ENCODE peak calls at places on chromosomes 5 and 9, in five cellular contexts. T, I, G, R and M are unnamed samples.

GRCh38 chr5:172685036-172685435 is 44.0 kb downstream of the NEURL1B start:
- DNase-seq in T (no peak), I (no peak), G (no peak), R (no peak), M (no peak)

GRCh38 chr5:78618303-78618702 is 30.3 kb downstream of the LHFPL2 start:
- DNase-seq in T (no peak), I (no peak), G (no peak), R (peak; percentile 27), M (no peak)

GRCh38 chr9:79974806-79975422 is 403.1 kb downstream of the TLE4 start:
- DNase-seq in T (no peak), I (no peak), G (no peak), R (no peak), M (no peak)

GRCh38 chr5:107389130-107389553 is 281.6 kb downstream of the EFNA5 start:
- DNase-seq in T (no peak), I (peak; percentile 92), G (no peak), R (no peak), M (no peak)

GRCh38 chr5:83524991-83525390 is 53.4 kb downstream of the VCAN start:
- DNase-seq in T (no peak), I (no peak), G (no peak), R (no peak), M (no peak)

GRCh38 chr5:95822038-95822407 is 503 bp downstream of the GLRX start:
- DNase-seq in T (no peak), I (no peak), G (no peak), R (peak; percentile 78), M (no peak)

GRCh38 chr5:153783278-153783677 is 255.4 kb downstream of the FAM114A2 start:
- DNase-seq in T (no peak), I (no peak), G (no peak), R (no peak), M (no peak)

GRCh38 chr9:93111001-93111370 is 15.0 kb downstream of the CARD19 start:
- DNase-seq in T (no peak), I (no peak), G (no peak), R (no peak), M (no peak)

GRCh38 chr9:87701931-87702421 is 23.9 kb upstream of the CTSL start:
- DNase-seq in T (no peak), I (no peak), G (no peak), R (no peak), M (no peak)

GRCh38 chr9:135662758-135663450 is at the start of gene LCN9:
- DNase-seq in T (no peak), I (no peak), G (peak; percentile 43), R (no peak), M (no peak)

GRCh38 chr9:81993656-81994055 is 5.1 kb downstream of the SPATA31D1 start:
- DNase-seq in T (no peak), I (no peak), G (no peak), R (no peak), M (no peak)

GRCh38 chr5:171242521-171242920 is 66.5 kb upstream of the TLX3 start:
- DNase-seq in T (no peak), I (no peak), G (no peak), R (no peak), M (no peak)

GRCh38 chr9:136564379-136564988 is 18.6 kb upstream of the NOTCH1 start:
- DNase-seq in T (no peak), I (peak; percentile 63), G (no peak), R (no peak), M (no peak)

GRCh38 chr5:63483338-63483737 is 478.9 kb downstream of the HTR1A start:
- DNase-seq in T (no peak), I (no peak), G (no peak), R (no peak), M (no peak)

GRCh38 chr9:134185536-134186011 is 21.2 kb upstream of the RNU6ATAC start:
- DNase-seq in T (no peak), I (no peak), G (no peak), R (no peak), M (no peak)

GRCh38 chr9:134181648-134182034 is 17.3 kb upstream of the RNU6ATAC start:
- DNase-seq in T (no peak), I (no peak), G (no peak), R (no peak), M (no peak)

GRCh38 chr9:134180786-134181647 is 16.7 kb upstream of the RNU6ATAC start:
- DNase-seq in T (no peak), I (no peak), G (no peak), R (no peak), M (no peak)

GRCh38 chr9:134179918-134180785 is 15.8 kb upstream of the RNU6ATAC start:
- DNase-seq in T (no peak), I (no peak), G (no peak), R (no peak), M (no peak)

DNA sequence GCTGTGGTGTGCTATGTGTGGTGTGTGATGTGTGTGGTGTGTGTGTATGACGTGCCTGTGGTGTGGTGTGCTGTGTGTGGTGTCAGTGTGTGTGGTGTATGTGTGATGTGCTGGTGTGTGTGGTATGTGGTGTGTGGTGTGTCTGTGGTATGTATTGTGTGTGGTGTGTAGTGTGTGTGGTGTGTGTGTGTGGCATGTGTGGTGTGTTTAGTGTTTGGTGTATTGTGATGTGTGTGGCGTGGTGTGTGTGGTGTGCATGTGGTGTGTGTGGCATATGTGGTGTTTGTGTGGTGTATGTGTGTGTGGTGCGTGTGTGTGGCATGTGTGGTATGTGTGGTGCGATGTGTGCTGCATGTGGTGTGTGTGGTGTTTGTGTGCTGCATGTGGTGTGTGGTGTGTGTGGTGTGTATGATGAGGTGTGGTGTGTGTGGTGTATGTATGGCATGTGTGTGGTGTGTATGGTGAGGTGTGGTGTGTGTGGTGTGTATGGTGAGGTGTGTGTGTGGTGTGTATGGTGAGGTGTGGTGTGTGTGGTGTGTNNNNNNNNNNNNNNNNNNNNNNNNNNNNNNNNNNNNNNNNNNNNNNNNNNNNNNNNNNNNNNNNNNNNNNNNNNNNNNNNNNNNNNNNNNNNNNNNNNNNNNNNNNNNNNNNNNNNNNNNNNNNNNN is 18.3 kb upstream of the RNU6ATAC start:
- DNase-seq in T (no peak), I (no peak), G (no peak), R (no peak), M (peak; percentile 16)
- H2AFZ ChIP-seq in T (no peak overlapping the region), I (no peak overlapping the region), G (no peak overlapping the region), R (no peak overlapping the region), M (no peak overlapping the region)

DNA sequence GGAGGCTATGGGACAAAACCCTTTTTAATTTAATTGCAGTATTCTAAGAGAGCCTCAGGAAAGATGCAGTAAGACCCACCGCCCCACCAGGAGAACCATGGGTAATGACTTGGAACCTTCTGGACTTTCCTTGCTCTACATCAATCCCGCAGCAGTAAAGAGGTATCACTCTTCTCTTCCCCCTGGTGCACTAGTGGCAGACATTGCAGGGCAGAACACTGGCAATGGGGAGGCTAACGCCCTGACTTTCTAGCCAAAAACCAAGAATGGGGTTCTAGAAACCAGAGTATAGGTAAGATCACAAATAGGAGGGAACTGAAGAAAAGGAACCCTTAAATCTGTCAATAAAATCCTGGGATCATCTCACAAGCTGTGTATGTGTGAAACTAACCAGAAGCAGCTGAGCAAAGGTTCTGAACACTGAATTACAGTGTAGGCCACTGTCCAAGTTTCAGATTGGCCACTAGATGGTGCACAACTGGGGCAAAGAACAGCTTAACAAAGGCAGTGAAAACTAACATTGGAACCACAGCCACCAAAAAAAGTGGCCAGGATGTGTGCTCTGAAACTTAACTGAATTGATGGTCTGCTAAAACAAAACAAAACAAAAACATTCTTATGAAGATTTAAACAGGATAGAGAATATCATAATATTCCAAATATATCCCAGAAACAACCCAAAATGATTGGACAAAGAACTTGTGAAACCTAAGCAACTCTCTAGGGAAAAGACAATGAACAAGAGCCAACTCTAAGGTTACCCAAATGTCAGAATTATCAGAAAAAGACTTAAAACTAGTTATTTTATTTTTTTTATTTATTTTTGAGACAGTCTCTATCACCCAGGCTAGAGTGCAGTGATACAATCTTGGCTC is 6.6 kb upstream of the FAM151B start:
- DNase-seq in T (peak; percentile 67), I (peak; percentile 27), G (no peak), R (peak; percentile 51), M (peak; percentile 38)
- TF ChIP-seq SP1 in T (no peak), I (no peak), G (no peak), R (no peak), M (no peak)

GRCh38 chr5:177306674-177307543 is 3.3 kb downstream of the PRELID1 start:
- DNase-seq in T (no peak), I (no peak), G (no peak), R (no peak), M (no peak)
- H3K27ac ChIP-seq in T (no peak overlapping the region), I (no peak overlapping the region), G (no peak overlapping the region), R (no peak overlapping the region), M (no peak overlapping the region)

GRCh38 chr5:150068472-150068871 is 17.9 kb downstream of the CSF1R start:
- DNase-seq in T (no peak), I (no peak), G (no peak), R (no peak), M (no peak)
- H2AFZ ChIP-seq in T (no peak overlapping the region), I (no peak overlapping the region), G (no peak overlapping the region), R (no peak overlapping the region), M (no peak overlapping the region)

GRCh38 chr5:175746851-175747250 is 89.0 kb downstream of the HRH2 start:
- DNase-seq in T (no peak), I (no peak), G (no peak), R (peak; percentile 24), M (peak; percentile 36)
- TF ChIP-seq SP1 in T (no peak), I (no peak), G (peak; percentile 70), R (no peak), M (peak; percentile 95)

DNA sequence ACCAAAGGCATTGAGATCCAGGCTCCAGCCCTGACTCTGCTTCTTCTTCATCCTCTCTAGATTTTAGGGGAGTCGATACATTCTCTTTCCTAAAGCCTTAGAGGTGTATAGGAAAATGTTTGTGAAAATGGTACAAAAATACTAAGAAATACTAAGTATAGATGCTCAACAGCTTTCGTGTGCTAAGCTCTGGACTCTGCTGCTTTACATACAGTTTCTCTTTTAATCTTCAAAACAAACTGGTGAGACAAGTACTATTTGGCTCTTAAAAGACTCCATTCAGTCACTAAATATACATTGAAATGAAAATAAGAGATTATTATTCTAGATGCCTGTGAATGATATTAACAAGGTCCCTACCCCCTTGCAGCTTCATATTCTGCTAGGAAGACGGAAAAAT is 174.5 kb upstream of the TRPM3 start:
- DNase-seq in T (no peak), I (no peak), G (no peak), R (no peak), M (no peak)
- H3K27ac ChIP-seq in T (no peak overlapping the region), I (no peak overlapping the region), G (no peak overlapping the region), R (no peak overlapping the region), M (no peak overlapping the region)

DNA sequence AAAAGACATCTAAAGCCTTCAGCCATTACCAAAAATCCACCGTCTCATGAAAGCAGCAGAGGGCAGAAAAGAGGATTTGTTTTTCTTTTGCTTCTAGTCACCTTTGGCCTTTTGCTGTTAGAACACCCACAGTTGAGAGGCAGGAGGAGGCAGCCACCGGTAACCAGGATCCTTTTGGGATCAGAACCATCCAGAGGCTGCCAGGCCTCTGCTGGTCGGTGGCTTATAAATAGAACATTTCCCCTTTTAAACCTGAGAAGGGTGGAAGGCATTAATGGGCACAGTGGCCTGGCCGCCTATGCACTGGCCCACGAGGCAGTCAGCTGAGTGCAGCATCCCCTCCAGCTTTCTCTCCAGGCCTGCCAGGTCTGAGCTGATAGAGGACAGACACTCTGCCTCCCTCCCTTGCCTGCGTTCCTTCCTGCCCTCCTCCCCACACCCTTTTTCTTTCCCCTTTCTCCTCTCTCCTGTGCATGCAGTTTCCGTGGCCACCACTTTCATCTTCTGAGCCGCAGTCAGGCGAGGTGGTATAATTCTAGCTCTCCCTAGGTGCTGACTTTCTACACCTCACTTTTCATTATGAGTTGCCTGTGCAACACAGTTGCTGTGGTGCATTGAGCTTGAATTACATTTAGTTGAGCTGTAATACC is 253.4 kb downstream of the ARHGAP26 start:
- DNase-seq in T (no peak), I (peak; percentile 87), G (no peak), R (no peak), M (no peak)
- H2AFZ ChIP-seq in T (no peak overlapping the region), I (peak overlapping the region; percentile 51), G (no peak overlapping the region), R (peak overlapping the region; percentile 55), M (no peak overlapping the region)